ENCODE peak calls at places on chromosome 1, in seven cellular contexts. A, T, S, D, J, Y and M are unnamed samples.

GRCh38 chr1:90729484-90730246 is 12.6 kb upstream of the BARHL2 start:
- DNase-seq in S (no peak), A (no peak), T (no peak), D (no peak), Y (no peak), J (no peak), M (no peak)

GRCh38 chr1:115666702-115667101 is 24.9 kb downstream of the VANGL1 start:
- DNase-seq in Y (no peak), A (no peak), D (no peak), J (no peak), T (no peak), S (no peak), M (no peak)

GRCh38 chr1:21813542-21813941 is 1.5 kb downstream of the LDLRAD2 start:
- DNase-seq in T (no peak), J (no peak), S (no peak), A (no peak), D (no peak), Y (no peak), M (no peak)

GRCh38 chr1:3068400-3069361 is at the start of gene PRDM16:
- DNase-seq in Y (no peak), A (peak), J (peak), T (peak), D (no peak), S (no peak), M (peak)

GRCh38 chr1:159229896-159230295 is 25.2 kb downstream of the ACKR1 start:
- DNase-seq in S (peak), J (no peak), Y (no peak), D (no peak), A (peak), T (no peak), M (no peak)

GRCh38 chr1:35575401-35575958 is 2.4 kb downstream of the TFAP2E start:
- DNase-seq in T (no peak), D (no peak), J (no peak), S (no peak), A (no peak), Y (no peak), M (no peak)

GRCh38 chr1:221478050-221478949 is 263.6 kb downstream of the DUSP10 start:
- DNase-seq in A (peak), D (peak), J (peak), T (peak), S (peak), Y (peak), M (peak)

GRCh38 chr1:245609354-245609753 is 454.6 kb downstream of the KIF26B start:
- DNase-seq in D (no peak), J (no peak), T (no peak), S (no peak), Y (no peak), A (no peak), M (no peak)

GRCh38 chr1:227890451-227891222 is 57.1 kb downstream of the WNT9A start:
- DNase-seq in D (no peak), J (no peak), T (no peak), Y (no peak), A (no peak), S (no peak), M (no peak)

GRCh38 chr1:60914982-60915381 is 167.4 kb upstream of the NFIA start:
- DNase-seq in T (no peak), D (no peak), J (no peak), Y (no peak), S (no peak), A (no peak), M (no peak)

GRCh38 chr1:119467857-119468666 is 38.9 kb upstream of the HSD3B1 start:
- DNase-seq in J (no peak), D (no peak), A (no peak), Y (no peak), T (no peak), S (no peak), M (no peak)

GRCh38 chr1:34918609-34919561 is 10.6 kb downstream of the DLGAP3 start:
- DNase-seq in T (no peak), S (no peak), Y (no peak), J (no peak), D (no peak), A (no peak), M (no peak)

GRCh38 chr1:14404847-14405246 is 193.6 kb upstream of the KAZN start:
- DNase-seq in J (no peak), Y (no peak), S (no peak), T (no peak), A (no peak), D (no peak), M (no peak)

GRCh38 chr1:148162363-148162762 is 10.3 kb upstream of the NBPF11 start:
- DNase-seq in D (no peak), T (no peak), Y (no peak), S (no peak), J (no peak), A (no peak), M (no peak)

GRCh38 chr1:153271711-153272110 is 12.2 kb downstream of the LORICRIN start:
- DNase-seq in A (no peak), D (no peak), Y (no peak), S (no peak), T (no peak), J (no peak), M (no peak)

GRCh38 chr1:219317762-219318353 is 144.2 kb downstream of the LYPLAL1 start:
- DNase-seq in S (no peak), A (no peak), D (no peak), Y (no peak), J (no peak), T (no peak), M (no peak)

GRCh38 chr1:171676823-171677222 is 24.3 kb upstream of the MYOC start:
- DNase-seq in Y (no peak), D (no peak), S (no peak), T (no peak), J (no peak), A (no peak), M (no peak)

GRCh38 chr1:86429122-86429725 is 5.3 kb downstream of the CLCA2 start:
- DNase-seq in D (no peak), J (no peak), S (no peak), Y (no peak), T (no peak), A (no peak), M (peak)

GRCh38 chr1:45604239-45604638 is 19.6 kb downstream of the CCDC17 start:
- DNase-seq in Y (no peak), S (no peak), T (no peak), J (no peak), D (no peak), A (no peak), M (no peak)

GRCh38 chr1:43565600-43566360 is 35.1 kb downstream of the PTPRF start:
- DNase-seq in A (no peak), Y (peak), S (no peak), J (no peak), T (peak), D (no peak), M (no peak)

GRCh38 chr1:60280256-60280655 is 206.7 kb upstream of the C1orf87 start:
- DNase-seq in S (no peak), A (no peak), Y (no peak), D (no peak), T (no peak), J (no peak), M (no peak)

GRCh38 chr1:197799271-197799670 is 24.0 kb upstream of the DENND1B start:
- DNase-seq in T (no peak), Y (no peak), S (peak), A (peak), J (no peak), D (no peak), M (peak)